ENCODE peak calls at places on chromosomes 11 and 22, in nine cellular contexts. I is right cardiac atrium; Y is sciatic nerve; B is left ventricle myocardium superior; E is naive thymus-derived CD8-positive, alpha-beta T cell; M is activated T-helper 1 cell treated with anti-CD3 and anti-CD28 coated beads, Interleukin-2, amount 50 U/mL, for 16 hours; O is activated CD4-positive, alpha-beta T cell treated with anti-CD3 and anti-CD28 coated beads for 24 hours; H is Kasumi-1; A is Calu3. V is an unnamed sample.

GRCh38 chr11:77669848-77670511 is 32.4 kb upstream of the CLNS1A start:
- DNase-seq in I (no peak), Y (no peak), B (no peak), E (no peak), M (no peak), O (no peak), H (no peak), A (no peak), V (no peak)

GRCh38 chr11:67372232-67372992 is 986 bp downstream of the CLCF1 start:
- DNase-seq in I (peak), Y (no peak), B (peak), E (no peak), M (no peak), O (no peak), H (no peak), A (no peak), V (no peak)

GRCh38 chr22:29917052-29917902 is 34.3 kb downstream of the MTMR3 start:
- DNase-seq in I (peak), Y (no peak), B (peak), E (no peak), M (no peak), O (no peak), H (no peak), A (no peak), V (no peak)

GRCh38 chr11:76701701-76702100 is 31.2 kb upstream of the LRRC32 start:
- DNase-seq in I (no peak), Y (no peak), B (no peak), E (no peak), M (no peak), O (no peak), H (no peak), A (no peak), V (no peak)

GRCh38 chr11:521179-521688 is 14.1 kb downstream of the HRAS start:
- DNase-seq in I (no peak), Y (no peak), B (peak), E (no peak), M (no peak), O (no peak), H (no peak), A (no peak), V (no peak)

GRCh38 chr11:46963848-46964247 is 27.3 kb downstream of the CSTPP1 start:
- DNase-seq in I (no peak), Y (no peak), B (no peak), E (no peak), M (no peak), O (no peak), H (no peak), A (no peak), V (no peak)

GRCh38 chr22:49333206-49333605 is 494.5 kb downstream of the BRD1 start:
- DNase-seq in I (no peak), Y (peak), B (no peak), E (no peak), M (no peak), O (no peak), H (no peak), A (no peak), V (no peak)

GRCh38 chr22:17733484-17733883 is 40.8 kb downstream of the BID start:
- DNase-seq in I (no peak), Y (no peak), B (no peak), E (no peak), M (no peak), O (no peak), H (no peak), A (no peak), V (no peak)

GRCh38 chr11:69080361-69080973 is 31.7 kb downstream of the TPCN2 start:
- DNase-seq in I (no peak), Y (no peak), B (no peak), E (peak), M (no peak), O (no peak), H (no peak), A (peak), V (no peak)

GRCh38 chr11:7512525-7513209 is 1.1 kb upstream of the PPFIBP2 start:
- DNase-seq in I (peak), Y (peak), B (peak), E (peak), M (no peak), O (no peak), H (peak), A (no peak), V (no peak)

GRCh38 chr11:1039481-1040427 is 3.2 kb upstream of the MUC6 start:
- DNase-seq in I (peak), Y (no peak), B (peak), E (no peak), M (no peak), O (no peak), H (no peak), A (peak), V (no peak)

GRCh38 chr22:34645375-34645774 is 420.6 kb upstream of the ISX start:
- DNase-seq in I (no peak), Y (no peak), B (no peak), E (no peak), M (no peak), O (no peak), H (no peak), A (no peak), V (no peak)

GRCh38 chr11:86408845-86409244 is 34.2 kb downstream of the CCDC81 start:
- DNase-seq in I (no peak), Y (no peak), B (no peak), E (no peak), M (no peak), O (no peak), H (no peak), A (no peak), V (no peak)

GRCh38 chr11:92954003-92954402 is 15.4 kb upstream of the MTNR1B start:
- DNase-seq in I (no peak), Y (no peak), B (no peak), E (no peak), M (no peak), O (no peak), H (no peak), A (no peak), V (no peak)

GRCh38 chr11:93972790-93973189 is 48.4 kb upstream of the HEPHL1 start:
- DNase-seq in I (no peak), Y (no peak), B (no peak), E (no peak), M (no peak), O (no peak), H (no peak), A (no peak), V (no peak)

GRCh38 chr11:27660171-27660570 is 40.1 kb downstream of the BDNF start:
- DNase-seq in I (no peak), Y (no peak), B (no peak), E (no peak), M (no peak), O (no peak), H (no peak), A (no peak), V (no peak)

GRCh38 chr11:69040581-69041260 is 8.0 kb upstream of the TPCN2 start:
- DNase-seq in I (no peak), Y (no peak), B (no peak), E (no peak), M (no peak), O (peak), H (no peak), A (no peak), V (no peak)

GRCh38 chr11:2104524-2105440 is 34.4 kb downstream of the IGF2 start:
- DNase-seq in I (no peak), Y (no peak), B (no peak), E (no peak), M (no peak), O (no peak), H (no peak), A (no peak), V (no peak)

GRCh38 chr11:76339217-76339616 is 41.7 kb downstream of the THAP12 start:
- DNase-seq in I (peak), Y (peak), B (peak), E (no peak), M (no peak), O (no peak), H (peak), A (no peak), V (peak)